ENCODE peak calls at places on chromosomes 1 and 21, in six cellular contexts. W is CD4-positive, CD25-positive, alpha-beta regulatory T cell; C is NT2/D1; D is SJSA1; R is Caco-2; P is pancreas. H is an unnamed sample. For H3K27me3 and H3K36me3, the result is how much of the 10 kb centered on the place peaks cover.

GRCh38 chr1:166133857-166134256 is 32.9 kb downstream of the FAM78B start:
- DNase-seq in W (no peak), C (no peak), D (no peak), R (no peak), P (no peak), H (no peak)

GRCh38 chr1:64822621-64823020 is 77.7 kb downstream of the RAVER2 start:
- DNase-seq in W (no peak), C (no peak), D (no peak), R (no peak), P (no peak), H (no peak)

GRCh38 chr1:183907106-183907505 is 102.2 kb downstream of the RGL1 start:
- DNase-seq in W (no peak), C (no peak), D (no peak), R (no peak), P (no peak), H (no peak)

GRCh38 chr1:28091043-28091781 is 2.8 kb upstream of the EYA3 start:
- DNase-seq in W (peak), C (peak), D (peak), R (peak), P (peak), H (peak)

GRCh38 chr1:14602131-14602530 is 3.6 kb downstream of the KAZN start:
- DNase-seq in W (no peak), C (no peak), D (no peak), R (no peak), P (peak), H (no peak)

GRCh38 chr1:214008791-214009612 is 21.2 kb downstream of the PROX1 start:
- DNase-seq in W (no peak), C (no peak), D (no peak), R (no peak), P (no peak), H (no peak)

GRCh38 chr1:24558902-24559791 is 3.3 kb downstream of the NCMAP start:
- DNase-seq in W (no peak), C (peak), D (peak), R (no peak), P (peak), H (peak)

GRCh38 chr21:44349847-44350772 is 3.3 kb upstream of the TRPM2 start:
- DNase-seq in W (no peak), C (no peak), D (no peak), R (no peak), P (no peak), H (peak)

GRCh38 chr1:56540467-56540866 is 38.9 kb downstream of the PLPP3 start:
- DNase-seq in W (no peak), C (no peak), D (peak), R (no peak), P (no peak), H (no peak)

GRCh38 chr1:100516854-100517253 is 21.1 kb upstream of the GPR88 start:
- DNase-seq in W (no peak), C (no peak), D (no peak), R (no peak), P (no peak), H (no peak)

GRCh38 chr21:27393726-27394125 is 426.8 kb upstream of the ADAMTS5 start:
- DNase-seq in W (no peak), C (no peak), D (peak), R (no peak), P (no peak), H (no peak)

GRCh38 chr1:220462756-220463155 is 65.2 kb upstream of the MARK1 start:
- DNase-seq in W (no peak), C (no peak), D (no peak), R (no peak), P (no peak), H (peak)

GRCh38 chr1:117928881-117929339 is 511 bp downstream of the GDAP2 start:
- DNase-seq in W (no peak), C (peak), D (peak), R (peak), P (peak), H (peak)

GRCh38 chr21:36113647-36114428 is 21.0 kb upstream of the CBR3 start:
- DNase-seq in W (peak), C (no peak), D (no peak), R (peak), P (no peak), H (no peak)

GRCh38 chr1:19689131-19689757 is 24.6 kb downstream of the HTR6 start:
- DNase-seq in W (no peak), C (peak), D (no peak), R (no peak), P (no peak), H (peak)

GRCh38 chr1:176211395-176212165 is 4.5 kb upstream of the COP1 start:
- DNase-seq in W (no peak), C (no peak), D (no peak), R (peak), P (no peak), H (no peak)

GRCh38 chr1:172670316-172670715 is 11.4 kb downstream of the FASLG start:
- DNase-seq in W (no peak), C (no peak), D (no peak), R (no peak), P (no peak), H (no peak)

GRCh38 chr1:98046031-98046641 is 125.3 kb upstream of the DPYD start:
- DNase-seq in W (no peak), C (no peak), D (peak), R (no peak), P (no peak), H (peak)

GRCh38 chr1:220879509-220880366 is 495 bp downstream of the HLX start:
- DNase-seq in W (no peak), C (no peak), D (no peak), R (peak), P (peak), H (peak)

GRCh38 chr1:192516776-192517297 is 58.7 kb upstream of the RGS1 start:
- DNase-seq in W (peak), C (no peak), D (no peak), R (no peak), P (no peak), H (no peak)

GRCh38 chr1:205834751-205835150 is 15.2 kb downstream of the PM20D1 start:
- DNase-seq in W (no peak), C (no peak), D (no peak), R (no peak), P (no peak), H (no peak)

GRCh38 chr1:193121616-193122593 is at the start of gene CDC73:
- DNase-seq in W (peak), C (peak), D (peak), R (peak), P (peak), H (peak)

GRCh38 chr1:83573776-83574175 is 425.2 kb downstream of the TTLL7 start:
- DNase-seq in W (no peak), C (no peak), D (no peak), R (no peak), P (no peak), H (no peak)

GRCh38 chr1:15519625-15520024 is 4.4 kb downstream of the CASP9 start:
- DNase-seq in W (no peak), C (no peak), D (no peak), R (no peak), P (no peak), H (no peak)

GRCh38 chr1:174989540-174990181 is 10.1 kb upstream of the CACYBP start:
- DNase-seq in W (no peak), C (no peak), D (peak), R (no peak), P (no peak), H (no peak)

GRCh38 chr1:100328133-100328532 is 24.2 kb upstream of the CDC14A start:
- DNase-seq in W (no peak), C (no peak), D (no peak), R (no peak), P (no peak), H (no peak)

GRCh38 chr1:22286491-22286890 is 143.6 kb upstream of the WNT4 start:
- DNase-seq in W (no peak), C (no peak), D (no peak), R (no peak), P (no peak), H (peak)

GRCh38 chr1:64923294-64923718 is 43.0 kb downstream of the JAK1 start:
- DNase-seq in W (no peak), C (no peak), D (no peak), R (no peak), P (no peak), H (no peak)

GRCh38 chr1:221983444-221983843 is 241.6 kb upstream of the DUSP10 start:
- DNase-seq in W (no peak), C (no peak), D (no peak), R (no peak), P (no peak), H (no peak)

GRCh38 chr1:235883261-235883927 is 16.7 kb upstream of the LYST start:
- DNase-seq in W (no peak), C (no peak), D (peak), R (no peak), P (peak), H (no peak)

GRCh38 chr1:84939761-84940160 is 46.8 kb upstream of the LPAR3 start:
- DNase-seq in W (no peak), C (no peak), D (no peak), R (no peak), P (no peak), H (no peak)

DNA sequence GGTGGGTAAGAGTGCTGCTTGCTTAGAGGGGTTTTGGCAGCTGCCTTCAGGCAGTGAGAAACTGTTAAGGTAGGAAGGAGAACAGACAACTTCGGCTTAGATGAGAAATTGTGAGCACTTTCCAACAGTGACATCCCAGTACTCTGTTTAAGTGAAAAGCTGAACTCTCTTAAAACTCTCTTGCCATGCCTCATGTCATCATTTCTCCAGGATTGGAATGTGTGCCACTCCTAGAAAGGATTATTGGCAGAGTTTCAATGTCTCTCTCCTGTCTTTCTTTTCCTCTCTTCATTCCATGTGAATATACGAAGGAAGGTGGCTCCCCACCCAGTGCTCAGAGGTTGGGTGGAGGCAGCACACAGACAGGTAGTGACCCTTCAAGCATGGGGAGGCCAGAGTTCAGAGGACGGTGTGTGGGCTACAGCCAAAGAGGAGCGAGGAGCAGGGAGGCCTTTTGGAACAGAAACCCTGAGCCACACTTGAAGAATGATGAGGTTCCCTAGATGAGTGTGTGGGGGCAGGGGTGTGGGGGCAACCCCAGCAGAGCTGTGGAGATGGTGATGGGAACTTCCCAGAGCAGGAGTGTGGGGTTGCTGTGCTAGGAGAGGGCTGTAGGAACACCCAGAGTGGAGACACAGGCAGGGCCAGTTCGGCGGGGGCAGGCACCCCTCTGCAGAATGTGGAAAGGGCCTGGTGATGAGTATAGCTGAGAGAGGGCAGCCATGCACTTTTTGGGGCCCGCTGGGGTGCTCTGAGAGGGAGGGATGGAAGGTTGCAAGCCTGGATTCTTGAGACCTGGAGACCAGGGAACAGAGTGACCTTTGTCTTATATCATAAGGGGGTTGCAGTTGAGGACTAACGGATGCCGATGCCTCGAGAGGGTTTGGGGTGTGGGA is 58.8 kb downstream of the GALNT2 start:
- DNase-seq in W (no peak), C (no peak), D (no peak), R (no peak), P (no peak), H (no peak)
- H3K27me3 ChIP-seq in W (under half), C (under half), D (under half), R (under half), P (under half), H (under half)

GRCh38 chr1:42192106-42192505 is 27.6 kb upstream of the GUCA2A start:
- DNase-seq in W (no peak), C (no peak), D (no peak), R (no peak), P (no peak), H (no peak)
- H3K36me3 ChIP-seq in W (half or more), C (half or more), D (half or more), R (under half), P (under half), H (under half)

DNA sequence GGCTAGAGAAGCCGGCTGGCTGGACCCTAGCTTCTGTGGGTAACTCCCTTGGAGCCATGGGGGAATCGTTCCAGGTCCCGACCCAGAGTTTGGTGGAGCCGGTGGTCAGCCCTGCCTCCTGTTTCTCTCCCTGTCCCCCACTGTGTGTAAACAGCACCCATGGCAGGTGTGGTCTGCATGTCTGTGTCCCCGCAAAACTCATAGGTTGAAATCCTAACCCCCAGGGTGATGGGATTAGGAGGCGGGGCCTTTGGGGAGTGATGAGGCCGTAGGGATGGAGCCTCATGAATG is 155.6 kb upstream of the C1orf174 start:
- DNase-seq in W (no peak), C (no peak), D (no peak), R (no peak), P (no peak), H (peak)
- H3K27me3 ChIP-seq in W (under half), C (under half), D (under half), R (under half), P (under half), H (under half)

DNA sequence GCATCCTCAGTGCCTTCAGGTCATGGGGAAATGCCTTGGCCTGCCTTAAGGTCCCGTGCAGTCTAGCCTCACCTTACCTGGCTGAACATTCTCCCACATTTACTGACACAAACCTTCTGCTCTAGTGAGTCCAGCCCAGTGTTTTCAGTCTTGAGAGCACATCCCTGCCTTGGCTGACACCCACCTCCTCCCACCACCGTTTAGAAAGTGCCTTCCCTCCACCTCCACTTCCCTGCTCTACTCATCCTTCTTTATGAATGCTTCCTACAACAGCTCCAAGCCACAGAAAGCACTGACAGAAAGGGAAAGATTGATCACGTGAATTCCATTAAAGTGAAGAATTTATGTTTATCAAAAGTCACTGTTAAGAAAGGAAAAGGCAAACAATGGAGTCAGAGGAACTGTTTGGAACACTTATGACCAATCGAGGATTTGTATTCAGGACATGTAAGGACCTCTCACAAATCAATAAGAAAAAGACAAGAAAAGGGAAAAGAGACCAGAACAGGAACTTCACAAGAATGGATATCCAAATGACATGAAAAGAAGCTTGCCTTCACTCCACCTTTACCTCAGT is 59.8 kb downstream of the DDR2 start:
- DNase-seq in W (no peak), C (no peak), D (peak), R (no peak), P (no peak), H (no peak)
- H3K36me3 ChIP-seq in W (under half), C (under half), D (under half), R (under half), P (under half), H (under half)

DNA sequence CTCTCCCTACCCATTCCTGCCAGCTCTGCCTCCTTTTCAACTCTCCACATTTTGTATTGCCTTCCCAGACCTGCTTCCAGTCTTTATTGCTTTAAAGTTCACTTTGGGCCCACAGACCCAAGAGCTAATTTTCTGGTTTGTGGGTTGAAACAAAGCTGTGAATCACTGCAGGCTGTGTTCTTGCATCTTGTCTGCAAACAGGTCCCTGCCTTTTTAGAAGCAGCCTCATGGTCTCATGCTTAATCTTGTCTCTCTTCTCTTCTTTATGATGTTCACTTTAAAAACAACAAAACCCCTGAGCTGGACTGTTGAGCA is 3.8 kb downstream of the BTG2 start:
- DNase-seq in W (peak), C (no peak), D (no peak), R (no peak), P (no peak), H (no peak)
- H3K27me3 ChIP-seq in W (under half), C (half or more), D (under half), R (under half), P (under half), H (half or more)

DNA sequence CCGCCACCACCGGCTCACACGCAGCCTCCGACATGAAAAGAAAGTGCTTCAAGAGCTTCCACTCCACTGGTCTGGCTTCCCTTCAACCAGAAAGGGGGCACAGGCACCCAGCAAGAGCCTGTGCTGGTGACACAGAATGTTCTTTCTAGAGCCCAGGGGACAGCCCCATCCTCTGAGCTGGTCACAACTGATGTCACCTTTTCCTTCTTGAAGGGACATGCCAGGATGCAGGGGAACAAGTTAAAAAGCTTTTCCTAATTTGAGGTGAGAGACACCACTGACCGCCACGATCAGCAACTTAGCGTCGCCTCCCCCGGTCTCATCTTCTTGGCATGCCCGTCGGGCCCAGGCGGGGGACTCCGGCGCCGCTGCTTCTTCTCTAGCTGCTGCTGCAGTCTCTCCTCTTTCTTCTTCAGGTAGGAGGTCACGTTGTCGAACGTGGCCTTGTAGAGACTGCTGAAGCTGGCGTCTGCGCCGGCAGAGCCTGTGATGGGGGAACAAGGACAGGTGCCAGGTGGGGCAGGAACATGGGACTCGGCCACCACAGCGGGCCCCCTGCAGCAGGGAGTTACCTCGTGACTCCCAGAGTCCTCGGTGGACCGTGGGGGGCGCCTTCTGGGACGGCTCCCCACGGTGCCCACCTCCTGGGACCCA is 29.5 kb downstream of the WDR4 start:
- DNase-seq in W (no peak), C (no peak), D (no peak), R (no peak), P (no peak), H (peak)
- H3K36me3 ChIP-seq in W (under half), C (half or more), D (half or more), R (under half), P (under half), H (half or more)

DNA sequence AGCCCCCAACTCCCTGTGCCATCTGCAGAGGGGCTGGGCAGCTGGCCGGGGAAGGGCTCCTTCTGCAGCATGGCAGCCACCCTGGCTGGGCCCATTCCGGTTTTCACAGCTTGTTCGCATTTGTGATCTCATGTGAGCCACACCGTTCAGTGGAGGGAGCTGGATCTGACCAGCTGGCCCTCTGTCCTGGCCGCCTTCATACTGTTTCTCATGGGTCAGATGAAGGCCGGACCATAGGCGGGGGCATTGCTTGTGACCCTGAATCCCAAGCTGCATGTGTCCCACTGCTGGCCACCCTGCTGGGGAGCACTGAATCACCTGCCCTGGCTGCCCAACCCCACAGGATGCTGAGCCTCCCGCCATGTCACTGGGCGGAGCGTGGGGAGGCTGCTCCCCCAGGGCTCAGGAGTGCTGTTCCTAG is 36.4 kb upstream of the PRSS38 start:
- DNase-seq in W (no peak), C (no peak), D (no peak), R (no peak), P (no peak), H (peak)
- H3K27me3 ChIP-seq in W (under half), C (under half), D (under half), R (under half), P (under half), H (under half)

GRCh38 chr1:156742801-156743200 is 1.9 kb upstream of the MRPL24 start:
- DNase-seq in W (no peak), C (no peak), D (no peak), R (no peak), P (no peak), H (no peak)

GRCh38 chr1:156742017-156742416 is 1.1 kb upstream of the MRPL24 start:
- DNase-seq in W (no peak), C (no peak), D (no peak), R (no peak), P (no peak), H (no peak)

GRCh38 chr1:156740679-156741612 is at the start of gene MRPL24:
- DNase-seq in W (peak), C (peak), D (peak), R (peak), P (peak), H (peak)

GRCh38 chr1:156740307-156740678 is 595 bp downstream of the MRPL24 start:
- DNase-seq in W (no peak), C (no peak), D (no peak), R (no peak), P (no peak), H (no peak)

GRCh38 chr1:156741613-156741983 is 710 bp upstream of the MRPL24 start:
- DNase-seq in W (no peak), C (no peak), D (no peak), R (no peak), P (no peak), H (no peak)
- H3K36me3 ChIP-seq in W (under half), C (half or more), D (half or more), R (under half), P (under half), H (under half)

DNA sequence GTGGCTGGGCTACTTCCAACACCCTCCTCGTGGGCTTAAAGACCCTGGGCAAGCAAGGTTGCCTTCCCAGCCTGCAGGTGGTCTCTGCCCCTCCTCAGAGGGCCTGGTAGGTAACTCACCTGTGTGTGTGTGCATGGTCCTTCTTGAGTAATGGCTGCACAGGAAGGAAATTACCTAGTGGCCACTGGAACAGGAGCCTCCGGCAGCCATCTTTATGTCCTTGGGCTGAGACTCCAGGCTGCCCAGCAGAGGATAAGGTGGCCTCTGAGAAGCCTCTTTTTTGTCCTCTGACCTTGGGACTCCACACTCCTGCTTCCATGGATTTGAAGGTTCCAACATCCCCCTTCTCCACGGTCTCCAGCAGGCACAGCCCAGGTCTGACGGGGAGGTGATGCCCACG is 20.0 kb downstream of the DRAXIN start:
- DNase-seq in W (no peak), C (no peak), D (no peak), R (no peak), P (no peak), H (no peak)
- H3K27me3 ChIP-seq in W (under half), C (under half), D (under half), R (under half), P (under half), H (under half)